ENCODE peak calls at places on chromosomes 13 and 19, in eight cellular contexts. D is activated B cell treated with CpG ODN at 0.5 μM for 24 hours; I is fibroblast of the conjunctiva; L is mesendoderm; J is fibroblast of gingiva; X is neural progenitor cell; W is activated CD8-positive, alpha-beta memory T cell treated with anti-CD3 and anti-CD28 coated beads, Interleukin-2, amount 10 ng/mL, durations not matched to agents 7 days and 5 days; T is activated T-cell treated with anti-CD3 and anti-CD28 coated beads for 1 hour. A is an unnamed sample.

GRCh38 chr19:1223018-1223855 is 14.6 kb downstream of the CBARP start:
- DNase-seq in D (no peak), I (no peak), L (peak; percentile 74), J (peak; percentile 37), X (peak; percentile 66), W (no peak), T (no peak), A (peak; percentile 91)

GRCh38 chr19:5995606-5996005 is 17.7 kb upstream of the RANBP3 start:
- DNase-seq in D (no peak), I (no peak), L (no peak), J (no peak), X (no peak), W (no peak), T (no peak), A (no peak)

GRCh38 chr19:2977686-2978466 is 512 bp downstream of the TLE6 start:
- DNase-seq in D (no peak), I (no peak), L (no peak), J (no peak), X (peak; percentile 23), W (no peak), T (no peak), A (peak; percentile 60)

GRCh38 chr13:41650706-41651105 is 193.4 kb downstream of the RGCC start:
- DNase-seq in D (no peak), I (no peak), L (no peak), J (no peak), X (no peak), W (no peak), T (no peak), A (no peak)

GRCh38 chr19:50036905-50037304 is 11.1 kb downstream of the ZNF473 start:
- DNase-seq in D (no peak), I (no peak), L (no peak), J (no peak), X (no peak), W (no peak), T (no peak), A (no peak)

GRCh38 chr13:65275838-65276630 is 1954.1 kb downstream of the PCDH9 start:
- DNase-seq in D (no peak), I (no peak), L (no peak), J (no peak), X (no peak), W (no peak), T (no peak), A (no peak)

GRCh38 chr19:5700455-5701092 is 10.5 kb downstream of the RPL36 start:
- DNase-seq in D (no peak), I (no peak), L (no peak), J (no peak), X (no peak), W (no peak), T (no peak), A (no peak)

GRCh38 chr13:69524459-69525155 is 583.0 kb upstream of the ATXN8OS start:
- DNase-seq in D (no peak), I (no peak), L (peak; percentile 7), J (no peak), X (no peak), W (no peak), T (no peak), A (no peak)

GRCh38 chr19:14023404-14024235 is 4.3 kb upstream of the RLN3 start:
- DNase-seq in D (no peak), I (peak; percentile 16), L (peak; percentile 92), J (peak; percentile 32), X (peak; percentile 74), W (no peak), T (no peak), A (peak; percentile 89)

GRCh38 chr19:45130888-45131615 is 29.7 kb downstream of the NKPD1 start:
- DNase-seq in D (no peak), I (no peak), L (no peak), J (no peak), X (peak; percentile 43), W (no peak), T (no peak), A (no peak)

GRCh38 chr13:110400786-110401533 is 93.9 kb downstream of the COL4A2 start:
- DNase-seq in D (no peak), I (no peak), L (no peak), J (peak; percentile 79), X (no peak), W (no peak), T (no peak), A (no peak)

GRCh38 chr19:46975011-46975917 is 44.4 kb upstream of the NPAS1 start:
- DNase-seq in D (no peak), I (no peak), L (peak; percentile 62), J (no peak), X (peak; percentile 42), W (no peak), T (no peak), A (no peak)

GRCh38 chr13:26342898-26343297 is 89.0 kb downstream of the CDK8 start:
- DNase-seq in D (no peak), I (no peak), L (peak; percentile 47), J (no peak), X (no peak), W (no peak), T (no peak), A (no peak)

GRCh38 chr19:50171752-50172151 is 8.7 kb upstream of the IZUMO2 start:
- DNase-seq in D (no peak), I (no peak), L (no peak), J (no peak), X (no peak), W (no peak), T (no peak), A (no peak)

GRCh38 chr19:15194938-15195337 is 5.9 kb downstream of the NOTCH3 start:
- DNase-seq in D (no peak), I (no peak), L (no peak), J (no peak), X (no peak), W (no peak), T (no peak), A (no peak)

GRCh38 chr13:28640861-28641599 is 17.9 kb upstream of the POMP start:
- DNase-seq in D (no peak), I (no peak), L (no peak), J (no peak), X (no peak), W (no peak), T (no peak), A (no peak)

GRCh38 chr13:35781044-35781443 is 304.6 kb upstream of the MAB21L1 start:
- DNase-seq in D (no peak), I (no peak), L (no peak), J (no peak), X (no peak), W (no peak), T (no peak), A (no peak)

GRCh38 chr13:45370922-45371406 is 30.0 kb upstream of the TPT1 start:
- DNase-seq in D (peak; percentile 48), I (peak; percentile 46), L (peak; percentile 90), J (peak; percentile 82), X (peak; percentile 87), W (peak; percentile 55), T (peak; percentile 49), A (peak; percentile 94)

GRCh38 chr19:41626877-41627276 is at the start of gene CEACAM4:
- DNase-seq in D (no peak), I (no peak), L (no peak), J (no peak), X (no peak), W (no peak), T (no peak), A (peak; percentile 20)

GRCh38 chr13:93744886-93745285 is 518.3 kb downstream of the GPC6 start:
- DNase-seq in D (no peak), I (no peak), L (no peak), J (no peak), X (no peak), W (no peak), T (no peak), A (no peak)

GRCh38 chr13:48976677-48977625 is 1.2 kb downstream of the FNDC3A start:
- DNase-seq in D (no peak), I (no peak), L (no peak), J (no peak), X (no peak), W (no peak), T (no peak), A (no peak)

GRCh38 chr19:30689474-30689873 is 317.3 kb downstream of the ZNF536 start:
- DNase-seq in D (no peak), I (no peak), L (peak; percentile 66), J (no peak), X (no peak), W (no peak), T (no peak), A (no peak)

GRCh38 chr19:34366670-34367423 is 1.9 kb downstream of the GPI start:
- DNase-seq in D (no peak), I (peak; percentile 36), L (no peak), J (peak; percentile 82), X (no peak), W (peak; percentile 62), T (no peak), A (no peak)

GRCh38 chr19:36222503-36222902 is 7.6 kb downstream of the ZNF146 start:
- DNase-seq in D (no peak), I (no peak), L (no peak), J (no peak), X (no peak), W (no peak), T (no peak), A (no peak)

GRCh38 chr19:5961969-5962945 is 15.7 kb downstream of the RANBP3 start:
- DNase-seq in D (no peak), I (no peak), L (no peak), J (no peak), X (no peak), W (peak; percentile 85), T (peak; percentile 60), A (no peak)

GRCh38 chr13:106873810-106874209 is 305.9 kb upstream of the ARGLU1 start:
- DNase-seq in D (no peak), I (no peak), L (no peak), J (no peak), X (no peak), W (no peak), T (no peak), A (no peak)

GRCh38 chr13:51585696-51586095 is 1.4 kb downstream of the WDFY2 start:
- DNase-seq in D (no peak), I (no peak), L (no peak), J (no peak), X (no peak), W (no peak), T (no peak), A (no peak)

GRCh38 chr13:93628136-93628535 is 401.5 kb downstream of the GPC6 start:
- DNase-seq in D (no peak), I (no peak), L (peak; percentile 41), J (no peak), X (no peak), W (no peak), T (no peak), A (no peak)

GRCh38 chr13:79448413-79448812 is 32.5 kb upstream of the NDFIP2 start:
- DNase-seq in D (no peak), I (no peak), L (peak; percentile 32), J (no peak), X (no peak), W (no peak), T (no peak), A (no peak)

GRCh38 chr19:17248011-17248776 is 2.5 kb upstream of the NR2F6 start:
- DNase-seq in D (no peak), I (no peak), L (peak; percentile 79), J (no peak), X (peak; percentile 76), W (no peak), T (no peak), A (peak; percentile 90)

GRCh38 chr19:43807651-43808050 is 5.4 kb upstream of the LYPD5 start:
- DNase-seq in D (no peak), I (no peak), L (no peak), J (no peak), X (no peak), W (no peak), T (no peak), A (no peak)

GRCh38 chr13:28652002-28652401 is 6.9 kb upstream of the POMP start:
- DNase-seq in D (no peak), I (no peak), L (no peak), J (no peak), X (no peak), W (no peak), T (no peak), A (no peak)

GRCh38 chr13:26022538-26023292 is 29.1 kb downstream of the SHISA2 start:
- DNase-seq in D (no peak), I (peak; percentile 4), L (no peak), J (peak; percentile 83), X (no peak), W (no peak), T (no peak), A (no peak)

GRCh38 chr19:13731147-13731964 is 33.0 kb upstream of the MRI1 start:
- DNase-seq in D (peak; percentile 96), I (peak; percentile 90), L (peak; percentile 97), J (peak; percentile 91), X (peak; percentile 98), W (peak; percentile 97), T (peak; percentile 93), A (peak; percentile 99)

A was measured in endodermal cell.